ENCODE peak calls at places on chromosomes 16 and 17, in eight cellular contexts. One of them, this sample, is unnamed.

GRCh38 chr17:27560668-27561067 is 70.3 kb upstream of the LGALS9 start:
- DNase-seq in CD8-positive, alpha-beta T cell: no peak
- DNase-seq in stomach: peak; percentile 50
- DNase-seq in mesenchymal stem cell: no peak
- DNase-seq in GM23248: no peak
- DNase-seq in kidney: no peak
- DNase-seq in IMR-90: peak; percentile 29
- DNase-seq in A549: no peak
- DNase-seq in this sample: no peak

GRCh38 chr17:31517524-31517923 is 126.0 kb downstream of the RAB11FIP4 start:
- DNase-seq in CD8-positive, alpha-beta T cell: no peak
- DNase-seq in stomach: no peak
- DNase-seq in mesenchymal stem cell: no peak
- DNase-seq in GM23248: no peak
- DNase-seq in kidney: no peak
- DNase-seq in IMR-90: no peak
- DNase-seq in A549: no peak
- DNase-seq in this sample: peak; percentile 3

GRCh38 chr17:51119415-51120356 is 982 bp downstream of the SPAG9 start:
- DNase-seq in CD8-positive, alpha-beta T cell: no peak
- DNase-seq in stomach: peak; percentile 44
- DNase-seq in mesenchymal stem cell: peak; percentile 75
- DNase-seq in GM23248: peak; percentile 74
- DNase-seq in kidney: peak; percentile 85
- DNase-seq in IMR-90: peak; percentile 46
- DNase-seq in A549: peak; percentile 50
- DNase-seq in this sample: peak; percentile 58

GRCh38 chr16:1887711-1888354 is 15.9 kb upstream of the MEIOB start:
- DNase-seq in CD8-positive, alpha-beta T cell: no peak
- DNase-seq in stomach: no peak
- DNase-seq in mesenchymal stem cell: no peak
- DNase-seq in GM23248: no peak
- DNase-seq in kidney: peak; percentile 41
- DNase-seq in IMR-90: no peak
- DNase-seq in A549: no peak
- DNase-seq in this sample: no peak

GRCh38 chr17:65219124-65219523 is 82.0 kb downstream of the RGS9 start:
- DNase-seq in CD8-positive, alpha-beta T cell: no peak
- DNase-seq in stomach: no peak
- DNase-seq in mesenchymal stem cell: no peak
- DNase-seq in GM23248: peak; percentile 40
- DNase-seq in kidney: no peak
- DNase-seq in IMR-90: no peak
- DNase-seq in A549: no peak
- DNase-seq in this sample: no peak

GRCh38 chr16:30697264-30698138 is 1.5 kb upstream of the SRCAP start:
- DNase-seq in CD8-positive, alpha-beta T cell: no peak
- DNase-seq in stomach: no peak
- DNase-seq in mesenchymal stem cell: no peak
- DNase-seq in GM23248: peak; percentile 99
- DNase-seq in kidney: no peak
- DNase-seq in IMR-90: peak; percentile 94
- DNase-seq in A549: peak; percentile 95
- DNase-seq in this sample: peak; percentile 4

GRCh38 chr17:39755550-39756375 is 18.0 kb downstream of the GRB7 start:
- DNase-seq in CD8-positive, alpha-beta T cell: peak; percentile 37
- DNase-seq in stomach: no peak
- DNase-seq in mesenchymal stem cell: peak; percentile 36
- DNase-seq in GM23248: peak; percentile 25
- DNase-seq in kidney: peak; percentile 74
- DNase-seq in IMR-90: peak; percentile 24
- DNase-seq in A549: no peak
- DNase-seq in this sample: no peak

GRCh38 chr17:70158180-70158579 is 11.2 kb upstream of the KCNJ2 start:
- DNase-seq in CD8-positive, alpha-beta T cell: no peak
- DNase-seq in stomach: no peak
- DNase-seq in mesenchymal stem cell: no peak
- DNase-seq in GM23248: no peak
- DNase-seq in kidney: no peak
- DNase-seq in IMR-90: no peak
- DNase-seq in A549: no peak
- DNase-seq in this sample: no peak

GRCh38 chr17:2259769-2260536 is 43.6 kb downstream of the SMG6 start:
- DNase-seq in CD8-positive, alpha-beta T cell: peak; percentile 17
- DNase-seq in stomach: no peak
- DNase-seq in mesenchymal stem cell: peak; percentile 51
- DNase-seq in GM23248: peak; percentile 69
- DNase-seq in kidney: no peak
- DNase-seq in IMR-90: peak; percentile 81
- DNase-seq in A549: no peak
- DNase-seq in this sample: no peak

GRCh38 chr16:53055603-53056527 is 1.1 kb downstream of the CHD9 start:
- DNase-seq in CD8-positive, alpha-beta T cell: no peak
- DNase-seq in stomach: no peak
- DNase-seq in mesenchymal stem cell: peak; percentile 89
- DNase-seq in GM23248: peak; percentile 68
- DNase-seq in kidney: no peak
- DNase-seq in IMR-90: peak; percentile 72
- DNase-seq in A549: peak; percentile 25
- DNase-seq in this sample: peak; percentile 28

GRCh38 chr17:59572301-59572924 is 7.0 kb downstream of the DHX40 start:
- DNase-seq in CD8-positive, alpha-beta T cell: no peak
- DNase-seq in stomach: no peak
- DNase-seq in mesenchymal stem cell: peak; percentile 45
- DNase-seq in GM23248: peak; percentile 82
- DNase-seq in kidney: no peak
- DNase-seq in IMR-90: peak; percentile 35
- DNase-seq in A549: no peak
- DNase-seq in this sample: no peak

GRCh38 chr17:1573932-1574696 is 11.5 kb upstream of the PITPNA start:
- DNase-seq in CD8-positive, alpha-beta T cell: peak; percentile 37
- DNase-seq in stomach: peak; percentile 92
- DNase-seq in mesenchymal stem cell: peak; percentile 77
- DNase-seq in GM23248: peak; percentile 83
- DNase-seq in kidney: peak; percentile 95
- DNase-seq in IMR-90: peak; percentile 66
- DNase-seq in A549: peak; percentile 92
- DNase-seq in this sample: peak; percentile 78

GRCh38 chr16:55499951-55500350 is 8.9 kb upstream of the LPCAT2 start:
- DNase-seq in CD8-positive, alpha-beta T cell: no peak
- DNase-seq in stomach: no peak
- DNase-seq in mesenchymal stem cell: peak; percentile 100
- DNase-seq in GM23248: peak; percentile 99
- DNase-seq in kidney: no peak
- DNase-seq in IMR-90: peak; percentile 99
- DNase-seq in A549: no peak
- DNase-seq in this sample: peak; percentile 78
- H3K4me1 ChIP-seq in CD8-positive, alpha-beta T cell: no peaks in the 10 kb centered on the region
- H3K4me1 ChIP-seq in stomach: peaks cover 35% of the 10 kb centered on the region
- H3K4me1 ChIP-seq in mesenchymal stem cell: peaks cover 37% of the 10 kb centered on the region
- H3K4me1 ChIP-seq in GM23248: peaks cover 79% of the 10 kb centered on the region
- H3K4me1 ChIP-seq in kidney: peaks cover 44% of the 10 kb centered on the region
- H3K4me1 ChIP-seq in IMR-90: peaks cover 34% of the 10 kb centered on the region
- H3K4me1 ChIP-seq in A549: peaks cover 18% of the 10 kb centered on the region
- H3K4me1 ChIP-seq in this sample: peaks cover 43% of the 10 kb centered on the region

DNA sequence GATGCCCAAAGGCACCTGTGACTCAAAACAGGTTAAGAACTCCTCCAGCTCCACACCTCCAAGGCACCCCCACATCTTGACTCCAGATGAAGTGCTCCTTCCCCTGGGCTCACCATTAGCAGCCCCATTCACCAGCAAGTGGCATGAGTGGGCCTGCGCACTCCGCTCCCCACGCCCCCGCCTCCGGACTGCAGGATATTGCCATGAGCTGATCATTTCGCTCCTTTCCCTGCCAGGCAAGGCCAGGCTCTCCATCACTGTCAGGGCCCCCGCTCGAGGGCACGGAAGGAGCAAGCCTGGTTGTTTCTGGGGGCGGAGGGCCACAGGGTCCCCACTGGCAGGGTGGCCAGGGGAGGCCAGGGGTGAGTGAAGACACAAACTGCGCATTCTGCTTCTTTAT is 69.9 kb downstream of the ZNF423 start:
- DNase-seq in CD8-positive, alpha-beta T cell: no peak
- DNase-seq in stomach: no peak
- DNase-seq in mesenchymal stem cell: no peak
- DNase-seq in GM23248: no peak
- DNase-seq in kidney: no peak
- DNase-seq in IMR-90: no peak
- DNase-seq in A549: no peak
- DNase-seq in this sample: no peak
- H3K4me1 ChIP-seq in CD8-positive, alpha-beta T cell: no peaks in the 10 kb centered on the region
- H3K4me1 ChIP-seq in stomach: no peaks in the 10 kb centered on the region
- H3K4me1 ChIP-seq in mesenchymal stem cell: no peaks in the 10 kb centered on the region
- H3K4me1 ChIP-seq in GM23248: no peaks in the 10 kb centered on the region
- H3K4me1 ChIP-seq in kidney: no peaks in the 10 kb centered on the region
- H3K4me1 ChIP-seq in IMR-90: no peaks in the 10 kb centered on the region
- H3K4me1 ChIP-seq in A549: no peaks in the 10 kb centered on the region
- H3K4me1 ChIP-seq in this sample: no peaks in the 10 kb centered on the region

GRCh38 chr17:36940313-36941264 is 3.3 kb downstream of the LHX1 start:
- DNase-seq in CD8-positive, alpha-beta T cell: no peak
- DNase-seq in stomach: no peak
- DNase-seq in mesenchymal stem cell: no peak
- DNase-seq in GM23248: no peak
- DNase-seq in kidney: no peak
- DNase-seq in IMR-90: no peak
- DNase-seq in A549: no peak
- DNase-seq in this sample: no peak

GRCh38 chr17:36939944-36940312 is 2.7 kb downstream of the LHX1 start:
- DNase-seq in CD8-positive, alpha-beta T cell: no peak
- DNase-seq in stomach: no peak
- DNase-seq in mesenchymal stem cell: no peak
- DNase-seq in GM23248: no peak
- DNase-seq in kidney: no peak
- DNase-seq in IMR-90: no peak
- DNase-seq in A549: no peak
- DNase-seq in this sample: no peak

GRCh38 chr17:36938566-36939058 is 1.3 kb downstream of the LHX1 start:
- DNase-seq in CD8-positive, alpha-beta T cell: no peak
- DNase-seq in stomach: no peak
- DNase-seq in mesenchymal stem cell: no peak
- DNase-seq in GM23248: no peak
- DNase-seq in kidney: no peak
- DNase-seq in IMR-90: no peak
- DNase-seq in A549: no peak
- DNase-seq in this sample: no peak

GRCh38 chr17:36937961-36938565 is 788 bp downstream of the LHX1 start:
- DNase-seq in CD8-positive, alpha-beta T cell: no peak
- DNase-seq in stomach: no peak
- DNase-seq in mesenchymal stem cell: peak; percentile 52
- DNase-seq in GM23248: peak; percentile 44
- DNase-seq in kidney: no peak
- DNase-seq in IMR-90: peak; percentile 25
- DNase-seq in A549: no peak
- DNase-seq in this sample: no peak

GRCh38 chr17:36939059-36939943 is 2.0 kb downstream of the LHX1 start:
- DNase-seq in CD8-positive, alpha-beta T cell: no peak
- DNase-seq in stomach: no peak
- DNase-seq in mesenchymal stem cell: no peak
- DNase-seq in GM23248: no peak
- DNase-seq in kidney: no peak
- DNase-seq in IMR-90: no peak
- DNase-seq in A549: no peak
- DNase-seq in this sample: no peak
- H3K4me1 ChIP-seq in CD8-positive, alpha-beta T cell: peaks cover 81% of the 10 kb centered on the region
- H3K4me1 ChIP-seq in stomach: peaks cover 66% of the 10 kb centered on the region
- H3K4me1 ChIP-seq in mesenchymal stem cell: peaks cover 57% of the 10 kb centered on the region
- H3K4me1 ChIP-seq in GM23248: no peaks in the 10 kb centered on the region
- H3K4me1 ChIP-seq in kidney: peaks cover 10% of the 10 kb centered on the region
- H3K4me1 ChIP-seq in IMR-90: peaks cover 7% of the 10 kb centered on the region
- H3K4me1 ChIP-seq in A549: peaks cover 8% of the 10 kb centered on the region
- H3K4me1 ChIP-seq in this sample: peaks cover 4% of the 10 kb centered on the region

GRCh38 chr17:74769856-74770497 is 6.2 kb downstream of the NAT9 start:
- DNase-seq in CD8-positive, alpha-beta T cell: no peak
- DNase-seq in stomach: peak; percentile 79
- DNase-seq in mesenchymal stem cell: no peak
- DNase-seq in GM23248: no peak
- DNase-seq in kidney: peak; percentile 67
- DNase-seq in IMR-90: no peak
- DNase-seq in A549: no peak
- DNase-seq in this sample: no peak
- H3K4me1 ChIP-seq in CD8-positive, alpha-beta T cell: peaks cover 14% of the 10 kb centered on the region
- H3K4me1 ChIP-seq in stomach: peaks cover 37% of the 10 kb centered on the region
- H3K4me1 ChIP-seq in mesenchymal stem cell: peaks cover 26% of the 10 kb centered on the region
- H3K4me1 ChIP-seq in GM23248: peaks cover 28% of the 10 kb centered on the region
- H3K4me1 ChIP-seq in kidney: peaks cover 29% of the 10 kb centered on the region
- H3K4me1 ChIP-seq in IMR-90: peaks cover 15% of the 10 kb centered on the region
- H3K4me1 ChIP-seq in A549: peaks cover 28% of the 10 kb centered on the region
- H3K4me1 ChIP-seq in this sample: peaks cover under 1% of the 10 kb centered on the region

GRCh38 chr16:646679-647172 is 2.4 kb upstream of the WDR90 start:
- DNase-seq in CD8-positive, alpha-beta T cell: no peak
- DNase-seq in stomach: no peak
- DNase-seq in mesenchymal stem cell: no peak
- DNase-seq in GM23248: no peak
- DNase-seq in kidney: no peak
- DNase-seq in IMR-90: no peak
- DNase-seq in A549: no peak
- DNase-seq in this sample: no peak
- H3K4me1 ChIP-seq in CD8-positive, alpha-beta T cell: peaks cover 30% of the 10 kb centered on the region
- H3K4me1 ChIP-seq in stomach: peaks cover 82% of the 10 kb centered on the region
- H3K4me1 ChIP-seq in mesenchymal stem cell: peaks cover 58% of the 10 kb centered on the region
- H3K4me1 ChIP-seq in GM23248: peaks cover 4% of the 10 kb centered on the region
- H3K4me1 ChIP-seq in kidney: peaks cover 40% of the 10 kb centered on the region
- H3K4me1 ChIP-seq in IMR-90: peaks cover 21% of the 10 kb centered on the region
- H3K4me1 ChIP-seq in A549: peaks cover 50% of the 10 kb centered on the region
- H3K4me1 ChIP-seq in this sample: peaks cover 42% of the 10 kb centered on the region

This sample was measured in PC-3.